ENCODE peak calls at places on chromosomes 5 and 9, in eight cellular contexts. J is esophagus squamous epithelium, L is GM23248, V is heart left ventricle, H is mesenchymal stem cell, A is tibial artery, I is H7, D is left ventricle myocardium inferior. N is an unnamed sample.

GRCh38 chr5:26894719-26895263 is 143.6 kb downstream of the CDH9 start:
- DNase-seq in J (no peak), L (no peak), V (no peak), H (peak; percentile 3), A (no peak), I (no peak), D (no peak), N (no peak)

GRCh38 chr9:115109486-115109885 is 8.5 kb downstream of the TNC start:
- DNase-seq in J (no peak), L (peak; percentile 78), V (no peak), H (peak; percentile 58), A (no peak), I (no peak), D (no peak), N (peak; percentile 60)

GRCh38 chr5:93926831-93927600 is 185.6 kb upstream of the POU5F2 start:
- DNase-seq in J (no peak), L (peak; percentile 58), V (no peak), H (peak; percentile 22), A (no peak), I (peak; percentile 5), D (no peak), N (no peak)

GRCh38 chr5:5900350-5900749 is 477.9 kb downstream of the ICE1 start:
- DNase-seq in J (no peak), L (no peak), V (no peak), H (no peak), A (no peak), I (no peak), D (no peak), N (no peak)

GRCh38 chr5:16179511-16179935 is at the start of gene MARCHF11:
- DNase-seq in J (no peak), L (peak; percentile 2), V (peak; percentile 29), H (no peak), A (no peak), I (peak; percentile 78), D (no peak), N (no peak)

GRCh38 chr9:104553261-104553660 is 15.7 kb upstream of the OR13C8 start:
- DNase-seq in J (no peak), L (peak; percentile 10), V (no peak), H (no peak), A (no peak), I (no peak), D (no peak), N (no peak)

GRCh38 chr9:93891549-93892310 is 63.4 kb downstream of the BARX1 start:
- DNase-seq in J (no peak), L (no peak), V (no peak), H (no peak), A (peak; percentile 21), I (no peak), D (no peak), N (peak; percentile 23)

GRCh38 chr5:51382759-51383493 is at the start of gene ISL1:
- DNase-seq in J (no peak), L (peak; percentile 74), V (no peak), H (peak; percentile 96), A (no peak), I (peak; percentile 94), D (no peak), N (peak; percentile 68)

GRCh38 chr5:41433552-41434181 is 76.7 kb downstream of the PLCXD3 start:
- DNase-seq in J (no peak), L (peak; percentile 36), V (no peak), H (no peak), A (no peak), I (peak; percentile 26), D (no peak), N (no peak)

DNA sequence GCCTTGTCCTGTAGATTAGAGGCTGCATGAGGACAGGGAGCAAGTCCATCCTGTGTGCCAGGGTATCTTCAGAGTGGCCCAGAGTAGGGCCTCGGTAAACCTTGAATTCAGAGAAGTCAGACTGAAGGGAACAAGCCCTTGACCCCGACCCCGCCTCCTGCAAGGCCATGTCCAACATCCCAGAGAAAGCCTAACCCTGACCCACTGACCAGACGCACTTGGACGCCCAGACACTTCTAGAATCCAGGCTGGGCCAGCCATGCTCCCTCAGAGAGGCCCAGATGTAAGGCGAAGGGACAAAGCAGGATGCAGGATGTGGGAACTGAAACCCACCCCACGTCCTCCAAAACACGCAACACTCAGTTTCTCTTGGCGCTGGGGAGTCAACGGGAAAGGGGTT is 13.2 kb downstream of the TNIP1 start:
- DNase-seq in J (no peak), L (no peak), V (peak; percentile 35), H (no peak), A (peak; percentile 51), I (no peak), D (no peak), N (no peak)
- H3K4me3 ChIP-seq in J (no peak overlapping the region), L (no peak overlapping the region), V (no peak overlapping the region), H (no peak overlapping the region), A (no peak overlapping the region), I (no peak overlapping the region), D (no peak overlapping the region), N (no peak overlapping the region)

DNA sequence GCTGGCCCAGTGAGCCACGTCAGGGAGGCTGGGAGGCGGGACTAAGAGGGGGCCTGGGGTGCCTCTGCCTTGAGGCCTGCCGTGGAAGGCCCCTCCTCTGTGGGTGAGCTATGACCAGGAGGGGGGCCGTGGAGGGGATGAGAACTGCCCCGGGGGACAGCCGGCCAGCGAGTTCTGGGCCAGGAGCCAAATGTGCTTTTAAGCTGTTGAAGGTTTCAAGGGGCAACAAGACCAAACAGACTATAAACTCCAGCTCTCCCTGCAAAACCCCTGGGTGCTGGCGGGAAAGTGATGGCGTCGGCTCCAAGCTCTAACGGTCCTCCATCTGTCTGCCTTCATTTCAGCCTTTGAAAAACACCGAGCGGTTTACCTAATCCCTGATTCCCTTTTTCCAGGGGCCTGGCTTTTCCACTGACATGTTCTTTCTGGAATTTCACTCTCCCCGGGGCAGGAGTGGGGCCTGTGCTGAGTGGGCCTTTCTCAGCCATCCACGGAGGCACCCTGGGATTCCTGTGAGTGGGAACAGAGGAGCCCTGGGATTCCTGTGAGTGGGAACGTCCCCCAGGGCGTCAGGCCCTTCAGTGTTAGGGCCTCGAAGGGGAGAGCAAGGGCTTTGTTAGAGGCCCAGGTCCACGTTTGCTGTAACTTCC is 65.6 kb downstream of the COL5A1 start:
- DNase-seq in J (no peak), L (peak; percentile 64), V (peak; percentile 90), H (peak; percentile 98), A (peak; percentile 93), I (no peak), D (peak; percentile 88), N (no peak)
- H3K36me3 ChIP-seq in J (no peaks in the 10 kb centered on the region), L (peaks cover 21% of the 10 kb centered on the region), V (no peaks in the 10 kb centered on the region), H (peaks cover 43% of the 10 kb centered on the region), A (peaks cover under 1% of the 10 kb centered on the region), I (no peaks in the 10 kb centered on the region), D (no peaks in the 10 kb centered on the region), N (peaks cover 75% of the 10 kb centered on the region)

DNA sequence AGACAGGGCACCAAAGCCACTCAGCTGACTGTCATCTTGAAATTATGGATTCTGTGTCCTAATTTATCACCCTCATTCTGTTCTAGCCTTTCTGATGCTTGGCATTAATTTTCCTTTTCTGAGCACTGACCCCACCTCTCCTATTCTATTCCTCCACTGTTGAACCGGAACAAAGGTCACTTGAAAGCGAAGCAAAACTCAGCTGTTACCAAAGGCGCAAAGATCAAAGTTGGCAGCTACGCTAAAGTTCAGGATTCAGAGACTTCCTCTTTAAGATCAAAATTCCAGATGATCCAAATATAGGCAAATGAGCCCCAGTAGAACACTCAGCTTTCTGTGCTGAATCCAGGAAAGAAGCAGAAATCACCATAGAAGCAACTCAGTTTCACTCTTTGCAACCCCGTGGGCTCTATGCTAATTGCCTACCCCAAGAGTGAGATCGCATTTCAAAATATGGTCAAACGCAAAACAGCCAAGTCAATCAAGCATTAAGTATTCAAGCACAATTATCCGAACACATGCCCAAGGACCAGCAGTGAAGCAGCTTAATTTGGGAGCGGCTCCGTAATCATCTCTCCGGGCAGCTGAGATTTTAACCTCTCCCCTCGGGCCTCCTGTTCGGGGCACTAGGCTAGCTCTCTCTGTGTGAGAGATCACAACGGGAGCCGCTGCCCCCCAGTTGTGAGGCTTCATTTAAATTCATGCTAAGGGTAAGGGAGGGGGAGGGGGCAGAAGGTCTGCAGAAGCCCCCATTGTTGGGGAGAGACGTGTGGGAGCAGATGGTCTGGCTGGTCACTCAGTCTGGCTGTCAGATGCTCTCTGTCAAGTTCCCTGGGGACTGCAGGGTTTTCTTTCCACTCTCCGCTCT is 288.6 kb downstream of the ELAVL2 start:
- DNase-seq in J (no peak), L (no peak), V (no peak), H (no peak), A (no peak), I (peak; percentile 51), D (no peak), N (no peak)
- H3K4me3 ChIP-seq in J (no peak overlapping the region), L (no peak overlapping the region), V (peak overlapping the region; percentile 50), H (peak overlapping the region; percentile 66), A (peak overlapping the region; percentile 33), I (peak overlapping the region; percentile 22), D (peak overlapping the region; percentile 55), N (no peak overlapping the region)

DNA sequence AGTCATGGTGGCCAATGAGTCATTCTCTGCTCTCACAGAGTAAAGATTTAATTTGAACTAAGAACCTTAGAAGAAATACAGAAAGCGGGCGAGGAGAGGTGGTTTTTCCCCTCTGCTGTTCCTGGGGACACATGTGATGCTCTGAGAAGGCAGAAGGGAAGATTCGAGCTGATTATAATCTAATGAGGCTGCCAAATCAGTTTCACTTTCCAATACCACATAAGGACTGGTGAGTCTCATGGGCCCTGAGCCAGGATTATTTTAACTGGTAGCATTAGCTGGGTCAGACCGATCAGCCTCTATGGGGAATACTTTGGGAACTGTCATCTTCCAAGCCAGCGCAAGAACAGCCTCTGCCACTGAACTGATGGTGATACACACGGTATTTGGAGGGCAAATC is 116.5 kb downstream of the SLC1A3 start:
- DNase-seq in J (no peak), L (peak; percentile 21), V (no peak), H (no peak), A (no peak), I (no peak), D (no peak), N (no peak)
- H3K36me3 ChIP-seq in J (no peaks in the 10 kb centered on the region), L (no peaks in the 10 kb centered on the region), V (no peaks in the 10 kb centered on the region), H (no peaks in the 10 kb centered on the region), A (no peaks in the 10 kb centered on the region), I (no peaks in the 10 kb centered on the region), D (no peaks in the 10 kb centered on the region), N (no peaks in the 10 kb centered on the region)

GRCh38 chr5:143921525-143922311 is 109.8 kb downstream of the HMHB1 start:
- DNase-seq in J (no peak), L (peak; percentile 92), V (no peak), H (peak; percentile 53), A (no peak), I (no peak), D (no peak), N (peak; percentile 67)

GRCh38 chr5:143918961-143919360 is 107.0 kb downstream of the HMHB1 start:
- DNase-seq in J (no peak), L (no peak), V (no peak), H (no peak), A (no peak), I (no peak), D (no peak), N (no peak)

GRCh38 chr5:143923634-143924265 is 111.8 kb downstream of the HMHB1 start:
- DNase-seq in J (no peak), L (peak; percentile 75), V (no peak), H (peak; percentile 47), A (no peak), I (no peak), D (no peak), N (peak; percentile 58)

GRCh38 chr5:143922718-143923117 is 110.8 kb downstream of the HMHB1 start:
- DNase-seq in J (no peak), L (peak; percentile 78), V (no peak), H (peak; percentile 59), A (no peak), I (no peak), D (no peak), N (no peak)

DNA sequence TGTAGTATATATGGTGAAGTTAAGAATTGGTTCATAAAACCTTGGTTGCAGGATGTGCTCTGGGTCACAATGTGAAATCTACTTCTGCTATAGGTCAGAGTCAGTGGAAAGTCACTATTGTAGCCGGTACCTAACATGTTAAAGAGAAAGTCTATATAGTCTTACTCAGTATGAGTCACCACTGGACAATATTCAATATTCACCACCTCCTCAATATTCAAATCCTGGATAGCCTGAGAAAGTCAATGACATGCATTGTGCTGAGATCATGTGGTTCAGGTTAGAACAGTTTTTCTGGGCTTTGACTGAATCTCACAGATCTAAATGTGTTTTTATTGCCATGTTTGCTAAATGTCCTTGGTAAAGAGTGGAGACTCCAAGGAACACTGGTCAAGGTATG is 108.8 kb downstream of the HMHB1 start:
- DNase-seq in J (no peak), L (peak; percentile 68), V (no peak), H (no peak), A (no peak), I (no peak), D (no peak), N (no peak)
- H3K4me3 ChIP-seq in J (no peak overlapping the region), L (peak overlapping the region; percentile 48), V (no peak overlapping the region), H (peak overlapping the region; percentile 32), A (no peak overlapping the region), I (no peak overlapping the region), D (no peak overlapping the region), N (no peak overlapping the region)